ENCODE peak calls at places on chromosomes 1 and 21, in five cellular contexts. E is mucosa of descending colon, H is keratinocyte, K is BE2C, D is hepatocyte. B is an unnamed sample.

GRCh38 chr1:66354311-66354922 is 179.5 kb upstream of the SGIP1 start:
- DNase-seq in H (no peak), D (no peak), E (no peak), K (no peak), B (no peak)

GRCh38 chr1:25003457-25004190 is 73.5 kb upstream of the RUNX3 start:
- DNase-seq in H (no peak), K (no peak), D (no peak), E (no peak), B (no peak)

GRCh38 chr1:204545202-204545601 is 29.0 kb downstream of the MDM4 start:
- DNase-seq in K (no peak), E (no peak), D (no peak), H (peak; percentile 7), B (no peak)

GRCh38 chr1:121586369-121587229 is 401.8 kb downstream of the SRGAP2C start:
- DNase-seq in E (peak; percentile 48), K (no peak), H (no peak), D (peak; percentile 52), B (no peak)

GRCh38 chr1:185376840-185377635 is 60.0 kb upstream of the IVNS1ABP start:
- DNase-seq in H (no peak), E (no peak), K (no peak), D (no peak), B (no peak)

GRCh38 chr21:17071093-17071492 is 441.8 kb upstream of the CXADR start:
- DNase-seq in H (peak; percentile 5), E (no peak), D (no peak), K (no peak), B (no peak)

GRCh38 chr1:229557913-229558414 is 543 bp downstream of the ABCB10 start:
- DNase-seq in K (peak; percentile 55), D (peak; percentile 66), E (peak; percentile 75), H (no peak), B (peak; percentile 12)

GRCh38 chr1:185015598-185015997 is 29.8 kb upstream of the RNF2 start:
- DNase-seq in E (no peak), H (no peak), K (no peak), D (no peak), B (no peak)

GRCh38 chr1:187264995-187265602 is 436.4 kb downstream of the PLA2G4A start:
- DNase-seq in K (peak; percentile 69), D (peak; percentile 77), E (no peak), H (no peak), B (no peak)

GRCh38 chr1:161046574-161047167 is 894 bp upstream of the USF1 start:
- DNase-seq in E (no peak), D (no peak), H (no peak), K (no peak), B (no peak)

GRCh38 chr1:232966663-232967062 is 16.3 kb downstream of the NTPCR start:
- DNase-seq in H (no peak), D (peak; percentile 28), E (peak; percentile 72), K (no peak), B (no peak)

GRCh38 chr21:36203603-36203889 is 46.9 kb downstream of the DOP1B start:
- DNase-seq in D (peak; percentile 81), E (no peak), H (no peak), K (no peak), B (no peak)

GRCh38 chr1:157992031-157992568 is 1.3 kb upstream of the KIRREL1 start:
- DNase-seq in E (peak; percentile 72), D (peak; percentile 86), K (peak; percentile 47), H (no peak), B (no peak)

GRCh38 chr1:51189421-51190073 is 46.5 kb upstream of the RNF11 start:
- DNase-seq in K (peak; percentile 17), E (no peak), H (no peak), D (peak; percentile 82), B (peak; percentile 27)

GRCh38 chr1:224922404-224923164 is 6.9 kb upstream of the DNAH14 start:
- DNase-seq in K (peak; percentile 13), D (peak; percentile 57), H (no peak), E (no peak), B (no peak)

GRCh38 chr1:33334081-33334552 is 13.2 kb upstream of the A3GALT2 start:
- DNase-seq in K (no peak), E (no peak), D (no peak), H (no peak), B (no peak)

GRCh38 chr1:185010361-185010760 is 35.0 kb upstream of the RNF2 start:
- DNase-seq in E (no peak), H (no peak), K (no peak), D (no peak), B (no peak)

GRCh38 chr1:225406976-225407725 is 20.7 kb downstream of the LBR start:
- DNase-seq in E (no peak), K (peak; percentile 70), D (no peak), H (no peak), B (no peak)

GRCh38 chr1:193229136-193229535 is 42.7 kb upstream of the B3GALT2 start:
- DNase-seq in H (peak; percentile 5), D (no peak), K (no peak), E (no peak), B (no peak)

GRCh38 chr21:26583737-26584136 is 10.7 kb upstream of the CYYR1 start:
- DNase-seq in D (no peak), E (no peak), H (no peak), K (no peak), B (no peak)
- H3K9me3 ChIP-seq in D (no peaks in the 10 kb centered on the region), E (no peaks in the 10 kb centered on the region), H (no peaks in the 10 kb centered on the region), K (no peaks in the 10 kb centered on the region), B (no peaks in the 10 kb centered on the region)

DNA sequence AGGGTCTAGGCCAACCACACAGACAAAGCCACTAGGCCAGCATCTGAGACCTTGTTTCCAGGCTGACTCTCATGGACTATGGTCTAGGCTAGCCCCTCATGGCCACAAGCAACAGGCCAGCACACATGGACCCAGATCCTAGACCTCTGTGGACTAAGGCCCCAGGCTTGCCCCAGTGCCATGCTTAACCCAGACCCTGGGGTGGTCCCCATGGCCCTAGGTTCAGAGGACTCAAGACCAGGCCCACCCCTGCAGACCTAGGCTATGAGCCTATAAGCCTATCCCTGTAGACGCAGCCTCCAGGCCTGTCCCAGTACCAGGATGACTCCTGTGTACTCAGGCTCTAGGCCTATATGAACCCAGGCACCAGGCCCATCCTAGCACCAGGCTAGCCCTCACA is 1.9 kb upstream of the OR14A2 start:
- DNase-seq in K (no peak), H (no peak), D (no peak), E (no peak), B (no peak)
- H3K9me3 ChIP-seq in K (no peaks in the 10 kb centered on the region), H (peaks cover 2% of the 10 kb centered on the region), D (peaks cover 6% of the 10 kb centered on the region), E (peaks cover 10% of the 10 kb centered on the region), B (peaks cover 2% of the 10 kb centered on the region)

GRCh38 chr1:152110860-152111514 is 4.3 kb downstream of the TCHH start:
- DNase-seq in K (peak; percentile 33), D (peak; percentile 41), E (peak; percentile 51), H (no peak), B (no peak)

GRCh38 chr1:152112101-152112884 is 3.0 kb downstream of the TCHH start:
- DNase-seq in K (no peak), D (no peak), E (peak; percentile 26), H (no peak), B (no peak)

GRCh38 chr1:152111515-152111968 is 3.7 kb downstream of the TCHH start:
- DNase-seq in D (peak; percentile 10), E (peak; percentile 35), K (peak; percentile 21), H (no peak), B (no peak)

GRCh38 chr1:152115344-152115743 is at the start of gene TCHH:
- DNase-seq in K (no peak), E (no peak), H (no peak), D (no peak), B (no peak)

GRCh38 chr1:152112885-152113432 is 2.3 kb downstream of the TCHH start:
- DNase-seq in H (no peak), E (no peak), D (no peak), K (no peak), B (no peak)
- H3K9me3 ChIP-seq in H (no peaks in the 10 kb centered on the region), E (no peaks in the 10 kb centered on the region), D (no peaks in the 10 kb centered on the region), K (no peaks in the 10 kb centered on the region), B (no peaks in the 10 kb centered on the region)

GRCh38 chr21:40377135-40377534 is 469.8 kb downstream of the DSCAM start:
- DNase-seq in D (no peak), H (no peak), K (no peak), E (no peak), B (no peak)
- H3K9me3 ChIP-seq in D (no peaks in the 10 kb centered on the region), H (no peaks in the 10 kb centered on the region), K (no peaks in the 10 kb centered on the region), E (no peaks in the 10 kb centered on the region), B (no peaks in the 10 kb centered on the region)

GRCh38 chr1:247043406-247043805 is 35.2 kb downstream of the ZNF670 start:
- DNase-seq in K (no peak), H (no peak), D (no peak), E (no peak), B (no peak)
- H3K9me3 ChIP-seq in K (peaks cover 5% of the 10 kb centered on the region), H (peaks cover 13% of the 10 kb centered on the region), D (peaks cover 39% of the 10 kb centered on the region), E (peaks cover 89% of the 10 kb centered on the region), B (peaks cover 12% of the 10 kb centered on the region)

DNA sequence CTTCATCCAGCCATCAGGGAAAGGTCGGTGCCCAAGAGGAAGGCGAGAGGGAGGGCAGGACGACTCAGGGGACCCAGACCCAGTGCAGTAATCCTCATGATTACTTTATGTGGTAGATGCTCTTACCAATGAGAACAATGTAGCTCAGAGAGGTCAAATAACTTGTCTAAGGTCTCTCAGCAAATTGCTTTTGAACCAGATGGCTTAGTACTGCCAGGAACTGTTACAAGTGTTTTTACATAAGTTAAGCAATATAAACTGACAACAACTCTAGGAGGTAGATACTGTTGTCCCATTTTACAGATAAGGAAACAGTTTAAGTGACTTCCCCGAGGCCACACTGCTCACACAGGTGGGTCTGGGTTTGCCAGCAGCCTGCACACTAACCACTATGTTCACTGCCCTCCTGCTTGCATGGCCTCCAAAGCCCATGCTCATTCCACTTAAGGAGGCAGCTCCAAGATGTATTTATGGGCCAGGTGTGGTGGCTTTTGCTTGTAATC is 111.7 kb downstream of the LACTBL1 start:
- DNase-seq in E (no peak), H (no peak), D (no peak), K (no peak), B (no peak)
- H3K9me3 ChIP-seq in E (no peaks in the 10 kb centered on the region), H (no peaks in the 10 kb centered on the region), D (no peaks in the 10 kb centered on the region), K (no peaks in the 10 kb centered on the region), B (no peaks in the 10 kb centered on the region)

GRCh38 chr1:69196071-69196470 is 371.7 kb upstream of the LRRC7 start:
- DNase-seq in K (no peak), D (no peak), E (no peak), H (no peak), B (no peak)
- H3K9me3 ChIP-seq in K (no peaks in the 10 kb centered on the region), D (no peaks in the 10 kb centered on the region), E (no peaks in the 10 kb centered on the region), H (no peaks in the 10 kb centered on the region), B (no peaks in the 10 kb centered on the region)

DNA sequence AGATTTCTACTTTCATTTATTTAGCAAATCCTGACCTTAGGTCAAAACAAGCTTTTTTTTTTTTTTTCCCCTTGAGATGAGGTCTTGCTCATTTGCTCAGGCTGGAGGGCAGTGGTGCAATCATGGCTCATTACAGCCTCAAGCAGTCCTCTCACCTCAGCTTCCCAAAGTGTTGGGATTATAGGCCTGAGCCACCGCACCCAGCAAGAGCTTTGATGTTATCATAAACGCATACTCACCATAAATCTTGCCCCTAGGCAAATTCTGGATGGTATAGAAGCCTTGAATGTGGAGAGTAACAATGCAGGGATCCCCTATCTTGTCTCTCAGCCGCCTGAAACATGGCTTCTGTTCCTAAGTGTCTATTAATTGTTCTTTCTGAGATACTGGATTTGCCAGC is 24.8 kb upstream of the CLDN8 start:
- DNase-seq in K (no peak), H (no peak), E (no peak), D (no peak), B (no peak)
- H3K9me3 ChIP-seq in K (no peaks in the 10 kb centered on the region), H (no peaks in the 10 kb centered on the region), E (no peaks in the 10 kb centered on the region), D (no peaks in the 10 kb centered on the region), B (no peaks in the 10 kb centered on the region)

B was measured in T-helper 17 cell.